ENCODE peak calls at places on chromosomes 12 and 14, in four cellular contexts. B is HCT116, S is K562, D is Peyer's patch. E is an unnamed sample.

GRCh38 chr14:79074501-79074900 is 904.3 kb downstream of the NRXN3 start:
- DNase-seq in B (no peak), D (no peak), S (no peak), E (no peak)

GRCh38 chr14:41699506-41699905 is 92.8 kb downstream of the LRFN5 start:
- DNase-seq in B (no peak), D (no peak), S (no peak), E (no peak)

GRCh38 chr12:27981874-27982273 is 9.3 kb upstream of the PTHLH start:
- DNase-seq in S (no peak), D (no peak), B (no peak), E (no peak)

GRCh38 chr12:100982511-100983183 is 188.1 kb downstream of the ANO4 start:
- DNase-seq in S (no peak), B (no peak), D (no peak), E (no peak)

GRCh38 chr12:80838024-80838658 is 99.6 kb downstream of the LIN7A start:
- DNase-seq in B (no peak), D (no peak), S (no peak), E (no peak)

GRCh38 chr12:23757541-23757962 is 191.9 kb downstream of the SOX5 start:
- DNase-seq in D (no peak), S (no peak), B (no peak), E (no peak)

GRCh38 chr12:26630546-26631027 is 202.4 kb downstream of the ITPR2 start:
- DNase-seq in B (no peak), S (no peak), D (no peak), E (no peak)

GRCh38 chr14:78974691-78975090 is 804.5 kb downstream of the NRXN3 start:
- DNase-seq in D (no peak), B (no peak), S (no peak), E (no peak)

GRCh38 chr14:99081880-99082279 is 190.1 kb downstream of the BCL11B start:
- DNase-seq in S (no peak), D (no peak), B (no peak), E (no peak)

GRCh38 chr14:101125313-101125712 is 221.8 kb upstream of the RTL1 start:
- DNase-seq in S (no peak), B (no peak), D (no peak), E (no peak)

GRCh38 chr12:29616664-29617409 is 119.4 kb upstream of the OVCH1 start:
- DNase-seq in S (no peak), B (peak), D (no peak), E (no peak)

GRCh38 chr12:111405856-111406473 is at the start of gene SH2B3:
- DNase-seq in D (no peak), S (no peak), B (no peak), E (no peak)

GRCh38 chr12:121223283-121223946 is 13.5 kb downstream of the P2RX4 start:
- DNase-seq in B (no peak), S (no peak), D (peak), E (peak)

GRCh38 chr14:81246561-81247270 is 26.0 kb upstream of the GTF2A1 start:
- DNase-seq in S (no peak), D (no peak), B (no peak), E (no peak)

GRCh38 chr12:4506870-4507269 is 31.8 kb upstream of the RAD51AP1 start:
- DNase-seq in B (no peak), S (no peak), D (no peak), E (no peak)

GRCh38 chr14:94886931-94887330 is 117.0 kb upstream of the GSC start:
- DNase-seq in B (no peak), S (no peak), D (no peak), E (no peak)

GRCh38 chr14:94885481-94886155 is 115.7 kb upstream of the GSC start:
- DNase-seq in B (no peak), S (no peak), D (no peak), E (no peak)

GRCh38 chr14:94889520-94890312 is 119.8 kb upstream of the GSC start:
- DNase-seq in S (no peak), D (no peak), B (no peak), E (no peak)

GRCh38 chr14:94887591-94887990 is 117.7 kb upstream of the GSC start:
- DNase-seq in S (no peak), D (no peak), B (no peak), E (no peak)

GRCh38 chr14:94888108-94888507 is 118.2 kb upstream of the GSC start:
- DNase-seq in D (no peak), S (no peak), B (no peak), E (no peak)
- TF ChIP-seq POLR2A in D (no peak), S (no peak), B (no peak), E (no peak)

DNA sequence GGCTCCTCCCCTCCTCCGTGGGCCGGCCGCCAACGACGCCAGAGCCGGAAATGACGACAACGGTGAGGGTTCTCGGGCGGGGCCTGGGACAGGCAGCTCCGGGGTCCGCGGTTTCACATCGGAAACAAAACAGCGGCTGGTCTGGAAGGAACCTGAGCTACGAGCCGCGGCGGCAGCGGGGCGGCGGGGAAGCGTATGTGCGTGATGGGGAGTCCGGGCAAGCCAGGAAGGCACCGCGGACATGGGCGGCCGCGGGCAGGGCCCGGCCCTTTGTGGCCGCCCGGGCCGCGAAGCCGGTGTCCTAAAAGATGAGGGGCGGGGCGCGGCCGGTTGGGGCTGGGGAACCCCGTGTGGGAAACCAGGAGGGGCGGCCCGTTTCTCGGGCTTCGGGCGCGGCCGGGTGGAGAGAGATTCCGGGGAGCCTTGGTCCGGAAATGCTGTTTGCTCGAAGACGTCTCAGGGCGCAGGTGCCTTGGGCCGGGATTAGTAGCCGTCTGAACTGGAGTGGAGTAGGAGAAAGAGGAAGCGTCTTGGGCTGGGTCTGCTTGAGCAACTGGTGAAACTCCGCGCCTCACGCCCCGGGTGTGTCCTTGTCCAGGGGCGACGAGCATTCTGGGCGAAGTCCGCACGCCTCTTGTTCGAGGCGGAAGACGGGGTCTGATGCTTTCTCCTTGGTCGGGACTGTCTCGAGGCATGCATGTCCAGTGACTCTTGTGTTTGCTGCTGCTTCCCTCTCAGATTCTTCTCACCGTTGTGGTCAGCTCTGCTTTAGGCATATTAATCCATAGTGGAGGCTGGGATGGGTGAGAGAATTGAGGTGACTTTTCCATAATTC is at the start of gene PSEN1:
- DNase-seq in B (peak), D (peak), S (peak), E (peak)
- TF ChIP-seq POLR2A in B (peak), D (peak), S (peak), E (peak)

GRCh38 chr14:50038398-50039119 is 77.8 kb downstream of the VCPKMT start:
- DNase-seq in S (peak), B (no peak), D (no peak), E (peak)
- TF ChIP-seq POLR2A in S (no peak), B (no peak), D (no peak), E (no peak)

DNA sequence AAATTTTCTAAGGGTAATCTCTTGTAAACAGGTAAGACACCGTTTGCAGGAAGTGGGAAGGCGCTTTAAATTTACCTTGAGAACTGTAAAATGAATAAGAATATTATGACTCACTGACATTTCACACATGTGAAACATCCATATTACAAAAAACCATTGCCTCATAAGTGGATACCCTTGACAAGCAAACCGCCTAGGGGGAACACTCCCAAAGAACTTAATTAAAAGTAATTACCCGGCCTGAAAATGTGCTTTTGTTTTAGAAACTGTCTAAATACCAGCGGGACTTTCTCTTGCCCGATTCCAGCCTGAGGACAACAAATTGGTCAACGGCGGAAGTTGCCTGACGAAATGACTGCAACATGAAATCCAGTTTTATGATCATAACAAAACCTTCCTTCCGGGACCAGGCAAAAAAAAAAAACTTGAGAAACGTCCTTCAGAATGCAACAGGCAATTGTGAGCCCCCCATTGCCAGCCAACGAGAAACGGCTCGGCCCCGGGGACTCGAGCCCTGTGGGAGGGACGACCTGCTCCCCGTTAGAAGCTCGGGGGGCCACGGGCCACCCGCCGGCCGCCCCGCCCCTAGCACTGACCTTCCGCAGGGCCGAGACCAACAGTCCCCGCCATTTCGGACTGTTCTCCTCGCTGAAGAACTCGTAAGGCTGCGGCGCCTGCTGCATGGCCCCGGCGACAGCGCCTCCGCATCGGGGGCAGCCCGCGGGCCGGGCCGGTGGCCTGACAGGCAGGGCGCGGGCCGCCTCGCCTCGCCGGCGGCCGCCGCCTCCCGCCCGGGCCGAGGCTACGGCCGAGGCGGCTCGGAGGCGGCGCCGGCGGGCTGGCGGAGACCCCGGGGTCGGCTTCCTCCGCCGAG is 540 bp downstream of the SOS2 start:
- DNase-seq in B (peak), D (peak), S (peak), E (peak)
- TF ChIP-seq POLR2A in B (no peak), D (no peak), S (no peak), E (no peak)